ENCODE peak calls at places on chromosome 11, in ten cellular contexts. One of them, this sample, is unnamed. For H3K27me3 and H3K36me3, the result is how much of the 10 kb centered on the place peaks cover.

GRCh38 chr11:121650520-121651266 is 197.9 kb upstream of the SORL1-AS1 start:
- ATAC-seq in lower lobe of right lung: no peak
- ATAC-seq in PC-3: no peak
- ATAC-seq in RWPE2: no peak
- ATAC-seq in pancreas: no peak
- ATAC-seq in gastrocnemius medialis: no peak
- ATAC-seq in left lung: no peak
- ATAC-seq in upper lobe of left lung: no peak
- ATAC-seq in Panc1: no peak
- ATAC-seq in upper lobe of right lung: no peak
- ATAC-seq in this sample: no peak

GRCh38 chr11:16598032-16598431 is 140.4 kb upstream of the C11orf58 start:
- ATAC-seq in upper lobe of right lung: no peak
- ATAC-seq in pancreas: no peak
- ATAC-seq in PC-3: no peak
- ATAC-seq in lower lobe of right lung: no peak
- ATAC-seq in Panc1: no peak
- ATAC-seq in gastrocnemius medialis: no peak
- ATAC-seq in RWPE2: no peak
- ATAC-seq in left lung: no peak
- ATAC-seq in upper lobe of left lung: no peak
- ATAC-seq in this sample: no peak

GRCh38 chr11:75031771-75032549 is 43.2 kb downstream of the NEU3 start:
- ATAC-seq in PC-3: peak
- ATAC-seq in gastrocnemius medialis: peak
- ATAC-seq in left lung: peak
- ATAC-seq in RWPE2: peak
- ATAC-seq in Panc1: peak
- ATAC-seq in upper lobe of right lung: peak
- ATAC-seq in pancreas: peak
- ATAC-seq in lower lobe of right lung: peak
- ATAC-seq in upper lobe of left lung: peak
- ATAC-seq in this sample: peak

GRCh38 chr11:14253437-14253836 is 105.5 kb downstream of the RRAS2 start:
- ATAC-seq in lower lobe of right lung: peak
- ATAC-seq in pancreas: no peak
- ATAC-seq in upper lobe of right lung: peak
- ATAC-seq in left lung: no peak
- ATAC-seq in Panc1: no peak
- ATAC-seq in gastrocnemius medialis: no peak
- ATAC-seq in upper lobe of left lung: no peak
- ATAC-seq in PC-3: no peak
- ATAC-seq in RWPE2: no peak
- ATAC-seq in this sample: no peak

GRCh38 chr11:83349371-83349770 is 63.2 kb upstream of the CCDC90B start:
- ATAC-seq in upper lobe of right lung: no peak
- ATAC-seq in Panc1: no peak
- ATAC-seq in PC-3: no peak
- ATAC-seq in pancreas: no peak
- ATAC-seq in left lung: no peak
- ATAC-seq in RWPE2: no peak
- ATAC-seq in upper lobe of left lung: no peak
- ATAC-seq in gastrocnemius medialis: no peak
- ATAC-seq in lower lobe of right lung: no peak
- ATAC-seq in this sample: no peak

GRCh38 chr11:130675456-130675855 is 227.0 kb downstream of the ADAMTS15 start:
- ATAC-seq in upper lobe of right lung: peak
- ATAC-seq in pancreas: no peak
- ATAC-seq in Panc1: no peak
- ATAC-seq in gastrocnemius medialis: peak
- ATAC-seq in upper lobe of left lung: peak
- ATAC-seq in RWPE2: no peak
- ATAC-seq in lower lobe of right lung: peak
- ATAC-seq in PC-3: no peak
- ATAC-seq in left lung: peak
- ATAC-seq in this sample: peak

GRCh38 chr11:10666556-10666955 is 27.0 kb downstream of the IRAG1 start:
- ATAC-seq in lower lobe of right lung: peak
- ATAC-seq in Panc1: no peak
- ATAC-seq in pancreas: no peak
- ATAC-seq in gastrocnemius medialis: no peak
- ATAC-seq in RWPE2: peak
- ATAC-seq in left lung: peak
- ATAC-seq in upper lobe of right lung: peak
- ATAC-seq in PC-3: peak
- ATAC-seq in upper lobe of left lung: no peak
- ATAC-seq in this sample: no peak

GRCh38 chr11:35272391-35272821 is 133.4 kb downstream of the CD44 start:
- ATAC-seq in gastrocnemius medialis: no peak
- ATAC-seq in PC-3: no peak
- ATAC-seq in lower lobe of right lung: peak
- ATAC-seq in left lung: no peak
- ATAC-seq in upper lobe of right lung: peak
- ATAC-seq in upper lobe of left lung: no peak
- ATAC-seq in Panc1: no peak
- ATAC-seq in pancreas: no peak
- ATAC-seq in RWPE2: no peak
- ATAC-seq in this sample: no peak

GRCh38 chr11:43756575-43756974 is 76.0 kb downstream of the HSD17B12 start:
- ATAC-seq in gastrocnemius medialis: no peak
- ATAC-seq in upper lobe of right lung: no peak
- ATAC-seq in PC-3: peak
- ATAC-seq in lower lobe of right lung: no peak
- ATAC-seq in upper lobe of left lung: no peak
- ATAC-seq in left lung: no peak
- ATAC-seq in RWPE2: no peak
- ATAC-seq in Panc1: no peak
- ATAC-seq in pancreas: no peak
- ATAC-seq in this sample: no peak

GRCh38 chr11:45941285-45941684 is 18.8 kb downstream of the LARGE2 start:
- ATAC-seq in gastrocnemius medialis: no peak
- ATAC-seq in upper lobe of right lung: no peak
- ATAC-seq in PC-3: no peak
- ATAC-seq in pancreas: no peak
- ATAC-seq in left lung: no peak
- ATAC-seq in RWPE2: no peak
- ATAC-seq in upper lobe of left lung: no peak
- ATAC-seq in lower lobe of right lung: no peak
- ATAC-seq in Panc1: no peak
- ATAC-seq in this sample: no peak

GRCh38 chr11:106714179-106714578 is 304.1 kb downstream of the GUCY1A2 start:
- ATAC-seq in PC-3: peak
- ATAC-seq in left lung: no peak
- ATAC-seq in upper lobe of left lung: no peak
- ATAC-seq in gastrocnemius medialis: no peak
- ATAC-seq in upper lobe of right lung: no peak
- ATAC-seq in pancreas: no peak
- ATAC-seq in lower lobe of right lung: no peak
- ATAC-seq in Panc1: no peak
- ATAC-seq in RWPE2: no peak
- ATAC-seq in this sample: no peak

GRCh38 chr11:100515087-100515486 is 172.0 kb upstream of the ARHGAP42 start:
- ATAC-seq in Panc1: peak
- ATAC-seq in PC-3: peak
- ATAC-seq in pancreas: no peak
- ATAC-seq in upper lobe of left lung: no peak
- ATAC-seq in lower lobe of right lung: no peak
- ATAC-seq in gastrocnemius medialis: no peak
- ATAC-seq in left lung: no peak
- ATAC-seq in upper lobe of right lung: peak
- ATAC-seq in RWPE2: peak
- ATAC-seq in this sample: no peak

GRCh38 chr11:30801357-30801756 is 215.2 kb upstream of the MPPED2 start:
- ATAC-seq in left lung: no peak
- ATAC-seq in upper lobe of left lung: no peak
- ATAC-seq in pancreas: no peak
- ATAC-seq in RWPE2: no peak
- ATAC-seq in upper lobe of right lung: no peak
- ATAC-seq in gastrocnemius medialis: peak
- ATAC-seq in PC-3: no peak
- ATAC-seq in lower lobe of right lung: no peak
- ATAC-seq in Panc1: no peak
- ATAC-seq in this sample: no peak

GRCh38 chr11:125976156-125976555 is 30.3 kb downstream of the VSIG10L2 start:
- ATAC-seq in upper lobe of right lung: no peak
- ATAC-seq in Panc1: no peak
- ATAC-seq in gastrocnemius medialis: no peak
- ATAC-seq in RWPE2: peak
- ATAC-seq in PC-3: no peak
- ATAC-seq in pancreas: no peak
- ATAC-seq in left lung: no peak
- ATAC-seq in upper lobe of left lung: no peak
- ATAC-seq in lower lobe of right lung: no peak
- ATAC-seq in this sample: no peak

GRCh38 chr11:70019576-70020011 is 58.5 kb upstream of the ANO1 start:
- ATAC-seq in RWPE2: no peak
- ATAC-seq in Panc1: no peak
- ATAC-seq in upper lobe of left lung: no peak
- ATAC-seq in upper lobe of right lung: no peak
- ATAC-seq in gastrocnemius medialis: no peak
- ATAC-seq in PC-3: no peak
- ATAC-seq in lower lobe of right lung: no peak
- ATAC-seq in pancreas: no peak
- ATAC-seq in left lung: peak
- ATAC-seq in this sample: no peak

GRCh38 chr11:57779275-57779674 is 17.7 kb downstream of the CTNND1 start:
- ATAC-seq in gastrocnemius medialis: peak
- ATAC-seq in PC-3: peak
- ATAC-seq in pancreas: peak
- ATAC-seq in upper lobe of right lung: peak
- ATAC-seq in RWPE2: peak
- ATAC-seq in lower lobe of right lung: peak
- ATAC-seq in upper lobe of left lung: no peak
- ATAC-seq in left lung: peak
- ATAC-seq in Panc1: peak
- ATAC-seq in this sample: peak

GRCh38 chr11:107821199-107821926 is 37.2 kb downstream of the SLC35F2 start:
- ATAC-seq in upper lobe of right lung: no peak
- ATAC-seq in lower lobe of right lung: no peak
- ATAC-seq in upper lobe of left lung: no peak
- ATAC-seq in PC-3: no peak
- ATAC-seq in gastrocnemius medialis: no peak
- ATAC-seq in Panc1: no peak
- ATAC-seq in RWPE2: peak
- ATAC-seq in pancreas: no peak
- ATAC-seq in left lung: no peak
- ATAC-seq in this sample: no peak

DNA sequence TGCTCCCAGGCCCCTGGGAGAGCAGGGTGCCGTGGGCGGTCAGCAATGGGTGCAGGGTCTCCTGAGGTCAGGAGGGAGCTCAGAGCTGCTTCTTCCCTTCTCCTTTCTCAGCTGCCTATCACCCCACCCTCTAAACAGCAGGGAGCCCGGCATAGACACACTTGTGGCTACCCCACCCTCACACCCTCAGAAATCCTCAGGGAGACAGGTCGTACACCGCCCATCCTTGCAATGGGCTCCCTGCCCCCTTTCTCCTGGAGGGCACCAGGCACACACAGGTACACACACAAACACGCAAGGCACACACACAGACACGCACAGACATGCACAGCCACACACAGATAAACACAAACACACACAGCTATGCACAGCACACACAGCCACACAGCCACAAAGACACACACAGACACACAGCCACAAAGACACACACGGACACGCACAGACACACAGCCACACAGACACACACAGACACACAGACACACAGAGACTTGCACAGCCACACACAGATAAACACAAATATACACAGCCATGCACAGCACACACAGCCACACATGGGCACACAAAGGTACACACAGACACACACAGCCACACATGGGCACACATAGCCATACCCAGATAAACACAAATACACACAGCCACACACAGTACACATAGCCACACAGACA is 44.9 kb upstream of the TH start:
- ATAC-seq in upper lobe of left lung: no peak
- ATAC-seq in upper lobe of right lung: no peak
- ATAC-seq in left lung: no peak
- ATAC-seq in PC-3: no peak
- ATAC-seq in gastrocnemius medialis: no peak
- ATAC-seq in Panc1: no peak
- ATAC-seq in lower lobe of right lung: no peak
- ATAC-seq in RWPE2: no peak
- ATAC-seq in pancreas: no peak
- ATAC-seq in this sample: no peak
- H3K27me3 ChIP-seq in upper lobe of left lung: under half
- H3K27me3 ChIP-seq in upper lobe of right lung: under half
- H3K27me3 ChIP-seq in left lung: under half
- H3K27me3 ChIP-seq in PC-3: under half
- H3K27me3 ChIP-seq in gastrocnemius medialis: under half
- H3K27me3 ChIP-seq in Panc1: under half
- H3K27me3 ChIP-seq in lower lobe of right lung: under half
- H3K27me3 ChIP-seq in RWPE2: under half
- H3K27me3 ChIP-seq in pancreas: under half
- H3K27me3 ChIP-seq in this sample: under half

GRCh38 chr11:1452744-1453143 is 33.8 kb downstream of the MOB2 start:
- ATAC-seq in PC-3: no peak
- ATAC-seq in upper lobe of right lung: no peak
- ATAC-seq in RWPE2: no peak
- ATAC-seq in lower lobe of right lung: no peak
- ATAC-seq in gastrocnemius medialis: no peak
- ATAC-seq in Panc1: no peak
- ATAC-seq in left lung: no peak
- ATAC-seq in pancreas: no peak
- ATAC-seq in upper lobe of left lung: no peak
- ATAC-seq in this sample: no peak
- H3K36me3 ChIP-seq in PC-3: under half
- H3K36me3 ChIP-seq in upper lobe of right lung: under half
- H3K36me3 ChIP-seq in RWPE2: under half
- H3K36me3 ChIP-seq in lower lobe of right lung: under half
- H3K36me3 ChIP-seq in gastrocnemius medialis: under half
- H3K36me3 ChIP-seq in Panc1: under half
- H3K36me3 ChIP-seq in left lung: under half
- H3K36me3 ChIP-seq in pancreas: under half
- H3K36me3 ChIP-seq in upper lobe of left lung: under half
- H3K36me3 ChIP-seq in this sample: under half

DNA sequence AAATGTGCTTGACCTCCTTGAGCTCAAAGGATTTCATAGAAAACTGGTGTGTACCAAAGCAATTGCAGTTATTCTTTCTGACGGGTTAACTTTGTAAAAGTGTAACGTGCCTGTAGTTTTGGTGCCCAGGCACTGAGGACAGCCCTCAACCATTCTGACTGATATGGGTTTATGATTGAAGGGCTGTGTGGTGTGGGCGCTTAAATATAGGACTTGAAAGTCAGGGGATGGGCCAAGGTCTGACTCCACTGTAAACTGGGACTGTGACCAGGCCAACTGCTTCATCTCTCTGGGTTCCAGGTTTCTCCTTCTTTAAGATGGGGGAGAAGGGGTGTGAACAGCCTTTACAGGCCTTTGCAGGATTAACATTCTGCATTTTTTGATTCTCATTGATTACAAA is 191.1 kb upstream of the ARHGAP20 start:
- ATAC-seq in left lung: no peak
- ATAC-seq in upper lobe of left lung: no peak
- ATAC-seq in lower lobe of right lung: no peak
- ATAC-seq in RWPE2: no peak
- ATAC-seq in gastrocnemius medialis: no peak
- ATAC-seq in PC-3: no peak
- ATAC-seq in upper lobe of right lung: no peak
- ATAC-seq in Panc1: no peak
- ATAC-seq in pancreas: no peak
- ATAC-seq in this sample: no peak
- H3K27me3 ChIP-seq in left lung: under half
- H3K27me3 ChIP-seq in upper lobe of left lung: under half
- H3K27me3 ChIP-seq in lower lobe of right lung: under half
- H3K27me3 ChIP-seq in RWPE2: under half
- H3K27me3 ChIP-seq in gastrocnemius medialis: under half
- H3K27me3 ChIP-seq in PC-3: under half
- H3K27me3 ChIP-seq in upper lobe of right lung: under half
- H3K27me3 ChIP-seq in Panc1: under half
- H3K27me3 ChIP-seq in pancreas: under half
- H3K27me3 ChIP-seq in this sample: under half

GRCh38 chr11:34146411-34146810 is 41.0 kb downstream of the NAT10 start:
- ATAC-seq in upper lobe of right lung: no peak
- ATAC-seq in PC-3: no peak
- ATAC-seq in Panc1: no peak
- ATAC-seq in upper lobe of left lung: no peak
- ATAC-seq in lower lobe of right lung: no peak
- ATAC-seq in left lung: no peak
- ATAC-seq in RWPE2: no peak
- ATAC-seq in gastrocnemius medialis: no peak
- ATAC-seq in pancreas: no peak
- ATAC-seq in this sample: no peak
- H3K36me3 ChIP-seq in upper lobe of right lung: half or more
- H3K36me3 ChIP-seq in PC-3: under half
- H3K36me3 ChIP-seq in Panc1: under half
- H3K36me3 ChIP-seq in upper lobe of left lung: half or more
- H3K36me3 ChIP-seq in lower lobe of right lung: half or more
- H3K36me3 ChIP-seq in left lung: half or more
- H3K36me3 ChIP-seq in RWPE2: half or more
- H3K36me3 ChIP-seq in gastrocnemius medialis: half or more
- H3K36me3 ChIP-seq in pancreas: half or more
- H3K36me3 ChIP-seq in this sample: under half